ENCODE peak calls at places on chromosomes 1 and 21, in five cellular contexts. W is cardiac fibroblast, N is epithelial cell of esophagus, E is psoas muscle, K is esophagus muscularis mucosa. O is an unnamed sample.

GRCh38 chr1:154325583-154326545 is 539 bp downstream of the ATP8B2 start:
- DNase-seq in W (peak), N (peak), E (peak), K (peak), O (no peak)

GRCh38 chr1:117828206-117828605 is 101.2 kb downstream of the GDAP2 start:
- DNase-seq in W (peak), N (peak), E (peak), K (no peak), O (no peak)

GRCh38 chr1:112704908-112705627 is 1.9 kb downstream of the RHOC start:
- DNase-seq in W (peak), N (peak), E (peak), K (peak), O (peak)

GRCh38 chr1:174913225-174913903 is 86.4 kb upstream of the CACYBP start:
- DNase-seq in W (no peak), N (no peak), E (no peak), K (no peak), O (no peak)

GRCh38 chr1:212463565-212464270 is 31.0 kb downstream of the NENF start:
- DNase-seq in W (no peak), N (no peak), E (no peak), K (no peak), O (no peak)

GRCh38 chr1:112262301-112262700 is 133.7 kb upstream of the CTTNBP2NL start:
- DNase-seq in W (no peak), N (no peak), E (no peak), K (no peak), O (no peak)

GRCh38 chr1:245748246-245748645 is 593.5 kb downstream of the KIF26B start:
- DNase-seq in W (no peak), N (no peak), E (no peak), K (no peak), O (no peak)

GRCh38 chr1:150065184-150065871 is 2.2 kb upstream of the VPS45 start:
- DNase-seq in W (peak), N (peak), E (no peak), K (no peak), O (no peak)

GRCh38 chr1:118947790-118948189 is 40.4 kb downstream of the TBX15 start:
- DNase-seq in W (peak), N (peak), E (no peak), K (no peak), O (no peak)

GRCh38 chr1:85277802-85278201 is 1.4 kb upstream of the BCL10 start:
- DNase-seq in W (no peak), N (no peak), E (no peak), K (no peak), O (no peak)

GRCh38 chr1:114263343-114263742 is 109.7 kb upstream of the SYT6 start:
- DNase-seq in W (no peak), N (no peak), E (no peak), K (no peak), O (no peak)

GRCh38 chr21:39637197-39637970 is 24.6 kb downstream of the B3GALT5 start:
- DNase-seq in W (no peak), N (no peak), E (no peak), K (peak), O (no peak)

GRCh38 chr1:162091681-162092524 is 22.4 kb downstream of the NOS1AP start:
- DNase-seq in W (no peak), N (no peak), E (no peak), K (no peak), O (no peak)

GRCh38 chr1:192435704-192436103 is 118.9 kb downstream of the RGS21 start:
- DNase-seq in W (no peak), N (no peak), E (no peak), K (no peak), O (no peak)

GRCh38 chr1:211517006-211517405 is 25.0 kb upstream of the RD3 start:
- DNase-seq in W (no peak), N (peak), E (no peak), K (no peak), O (no peak)

GRCh38 chr1:232267092-232267836 is 362.7 kb downstream of the SIPA1L2 start:
- DNase-seq in W (no peak), N (peak), E (no peak), K (peak), O (no peak)

GRCh38 chr1:12161662-12162458 is 4.9 kb upstream of the TNFRSF1B start:
- DNase-seq in W (peak), N (peak), E (peak), K (peak), O (peak)

GRCh38 chr21:42367379-42368165 is 1.2 kb upstream of the TFF1 start:
- DNase-seq in W (no peak), N (no peak), E (no peak), K (no peak), O (no peak)

GRCh38 chr1:119662034-119662437 is 14.0 kb upstream of the ZNF697 start:
- DNase-seq in W (no peak), N (no peak), E (no peak), K (no peak), O (no peak)

GRCh38 chr1:165290143-165290542 is 66.4 kb downstream of the LMX1A start:
- DNase-seq in W (peak), N (no peak), E (no peak), K (no peak), O (no peak)

GRCh38 chr1:156999596-157000320 is 45.8 kb downstream of the ARHGEF11 start:
- DNase-seq in W (no peak), N (peak), E (no peak), K (no peak), O (no peak)

GRCh38 chr1:167707942-167708341 is 13.8 kb upstream of the MPZL1 start:
- DNase-seq in W (no peak), N (peak), E (no peak), K (no peak), O (no peak)

GRCh38 chr1:201112173-201112731 is at the start of gene CACNA1S:
- DNase-seq in W (no peak), N (no peak), E (peak), K (no peak), O (no peak)

GRCh38 chr1:228697209-228698016 is 37.9 kb upstream of the RHOU start:
- DNase-seq in W (peak), N (peak), E (peak), K (peak), O (no peak)

GRCh38 chr1:75548721-75549480 is 62.0 kb downstream of the SLC44A5 start:
- DNase-seq in W (peak), N (no peak), E (no peak), K (no peak), O (no peak)

GRCh38 chr1:2472109-2472508 is 4.0 kb upstream of the PLCH2 start:
- DNase-seq in W (no peak), N (no peak), E (no peak), K (no peak), O (no peak)

GRCh38 chr21:27831821-27832569 is 865.1 kb upstream of the ADAMTS5 start:
- DNase-seq in W (peak), N (peak), E (no peak), K (no peak), O (no peak)

GRCh38 chr1:67835663-67836452 is 2.6 kb upstream of the GNG12 start:
- DNase-seq in W (no peak), N (no peak), E (no peak), K (no peak), O (no peak)

GRCh38 chr1:167905671-167906070 is 8.3 kb downstream of the ADCY10 start:
- DNase-seq in W (no peak), N (no peak), E (no peak), K (no peak), O (no peak)

GRCh38 chr1:203463469-203464062 is 12.0 kb upstream of the PRELP start:
- DNase-seq in W (peak), N (no peak), E (no peak), K (no peak), O (no peak)

GRCh38 chr1:44511769-44512168 is 106.7 kb downstream of the RNF220 start:
- DNase-seq in W (no peak), N (peak), E (no peak), K (no peak), O (peak)

GRCh38 chr1:117268926-117269378 is 58.2 kb upstream of the VTCN1 start:
- DNase-seq in W (no peak), N (peak), E (no peak), K (no peak), O (no peak)

GRCh38 chr1:231420959-231421615 is 1.0 kb downstream of the EGLN1 start:
- DNase-seq in W (peak), N (peak), E (peak), K (no peak), O (no peak)

DNA sequence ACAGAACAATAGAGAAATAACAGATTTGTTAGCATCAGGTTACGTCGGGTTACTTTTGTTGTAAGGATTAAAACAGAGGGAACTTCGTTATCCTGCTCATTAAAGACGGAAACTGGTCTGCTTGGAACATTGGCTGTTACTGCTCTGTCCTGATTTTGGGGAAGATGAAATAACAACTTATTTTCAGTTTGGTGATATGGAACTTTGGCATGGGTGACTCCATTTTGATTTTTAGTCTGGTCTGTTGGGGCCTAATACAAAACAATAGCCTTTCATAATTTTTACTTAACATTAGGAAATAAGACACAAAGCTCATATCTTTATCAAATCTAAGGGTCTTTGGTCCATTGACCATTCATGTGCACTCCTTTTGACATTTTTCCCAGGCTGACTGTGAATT is 220.5 kb upstream of the DUSP10 start:
- DNase-seq in W (no peak), N (no peak), E (no peak), K (no peak), O (no peak)
- H3K4me3 ChIP-seq in W (no peak), N (no peak), E (no peak), K (no peak), O (no peak)

DNA sequence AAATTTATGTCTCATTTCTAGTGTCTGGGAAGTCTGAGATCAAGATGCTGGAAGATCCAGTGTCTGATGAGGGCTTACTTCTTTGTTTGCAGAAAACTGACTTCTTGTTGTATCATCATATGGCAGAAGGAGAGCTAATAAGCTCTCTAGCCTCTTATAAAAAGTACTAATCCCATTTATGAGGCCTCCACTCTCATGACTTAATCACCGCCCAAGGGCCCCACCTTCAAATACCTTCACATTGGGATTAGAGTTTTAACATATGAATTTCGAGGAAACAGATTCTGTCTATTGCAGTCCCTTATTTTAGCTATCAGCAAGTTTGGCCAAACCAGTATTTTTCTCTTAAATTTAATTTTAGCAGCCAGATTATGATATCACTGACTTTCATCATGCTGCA is 150.2 kb upstream of the TMPRSS15 start:
- DNase-seq in W (no peak), N (no peak), E (no peak), K (no peak), O (no peak)
- H3K4me3 ChIP-seq in W (no peak), N (no peak), E (no peak), K (no peak), O (no peak)

GRCh38 chr21:44058652-44058964 is 46.5 kb downstream of the TRAPPC10 start:
- DNase-seq in W (no peak), N (no peak), E (no peak), K (no peak), O (no peak)

GRCh38 chr21:44059710-44060109 is 47.5 kb upstream of the PWP2 start:
- DNase-seq in W (no peak), N (no peak), E (no peak), K (no peak), O (no peak)

GRCh38 chr21:44057055-44057454 is 44.9 kb downstream of the TRAPPC10 start:
- DNase-seq in W (no peak), N (no peak), E (no peak), K (no peak), O (no peak)

GRCh38 chr21:44057960-44058651 is 46.0 kb downstream of the TRAPPC10 start:
- DNase-seq in W (no peak), N (no peak), E (no peak), K (no peak), O (no peak)

GRCh38 chr21:44058981-44059380 is 46.9 kb downstream of the TRAPPC10 start:
- DNase-seq in W (no peak), N (no peak), E (no peak), K (no peak), O (no peak)
- H3K4me3 ChIP-seq in W (no peak), N (no peak), E (no peak), K (no peak), O (no peak)

DNA sequence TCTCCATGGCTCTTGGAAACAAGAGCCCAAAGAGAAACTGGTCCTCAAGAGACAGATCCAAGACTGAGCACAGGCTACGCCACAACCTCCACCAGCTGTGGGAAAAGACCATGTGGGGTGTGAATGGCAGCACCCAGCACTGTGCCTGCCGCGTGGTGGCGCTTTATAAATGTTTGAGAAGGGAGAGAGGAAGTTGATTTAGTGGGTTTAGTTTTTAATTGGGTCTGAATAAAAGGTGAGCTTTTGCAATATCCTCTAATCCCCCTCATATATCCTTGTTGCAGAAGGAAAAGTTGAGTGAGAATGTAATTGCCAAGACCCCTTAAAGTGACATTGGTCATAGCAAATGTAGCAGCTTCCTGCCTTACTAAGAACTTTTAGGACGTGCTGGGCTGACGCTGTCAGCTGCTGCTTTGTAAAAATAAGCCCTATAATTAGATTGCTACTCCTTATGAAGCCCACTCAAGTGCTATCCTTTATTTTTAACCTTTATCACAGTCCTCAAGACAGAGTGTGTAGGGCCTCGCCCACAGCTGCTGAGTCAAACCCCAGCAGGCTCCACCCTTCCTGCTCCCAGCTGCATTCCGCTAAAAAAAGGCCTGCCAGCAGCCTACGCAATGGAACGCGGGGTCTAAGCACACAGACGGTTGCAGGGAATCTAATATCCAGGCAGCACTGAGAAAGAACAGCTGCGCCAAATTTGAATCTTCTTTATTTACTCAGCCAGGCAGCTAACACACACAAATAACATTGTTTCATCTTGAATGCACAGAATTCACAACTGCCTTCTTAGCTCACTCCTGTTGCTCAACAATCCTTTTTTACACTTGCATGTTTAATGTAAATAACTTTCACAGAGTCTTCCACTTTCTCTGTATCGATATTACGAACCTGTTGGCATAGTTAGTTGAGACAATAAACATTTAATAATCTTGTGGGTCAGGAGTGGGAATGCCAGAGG is 47.3 kb upstream of the PRDX6 start:
- DNase-seq in W (peak), N (peak), E (peak), K (peak), O (no peak)
- H3K4me3 ChIP-seq in W (peak), N (no peak), E (peak), K (peak), O (no peak)

GRCh38 chr21:46254208-46254975 is 25.8 kb upstream of the LSS start:
- DNase-seq in W (no peak), N (no peak), E (no peak), K (no peak), O (no peak)

GRCh38 chr21:46253610-46254124 is 25.1 kb upstream of the LSS start:
- DNase-seq in W (peak), N (no peak), E (no peak), K (no peak), O (peak)

GRCh38 chr21:46256501-46256994 is 28.0 kb upstream of the LSS start:
- DNase-seq in W (no peak), N (no peak), E (no peak), K (no peak), O (no peak)

GRCh38 chr21:46255166-46255565 is 26.6 kb upstream of the LSS start:
- DNase-seq in W (no peak), N (no peak), E (no peak), K (no peak), O (no peak)

GRCh38 chr21:46255758-46256337 is 27.3 kb upstream of the LSS start:
- DNase-seq in W (no peak), N (no peak), E (no peak), K (no peak), O (no peak)
- H3K4me3 ChIP-seq in W (no peak), N (no peak), E (no peak), K (no peak), O (no peak)

DNA sequence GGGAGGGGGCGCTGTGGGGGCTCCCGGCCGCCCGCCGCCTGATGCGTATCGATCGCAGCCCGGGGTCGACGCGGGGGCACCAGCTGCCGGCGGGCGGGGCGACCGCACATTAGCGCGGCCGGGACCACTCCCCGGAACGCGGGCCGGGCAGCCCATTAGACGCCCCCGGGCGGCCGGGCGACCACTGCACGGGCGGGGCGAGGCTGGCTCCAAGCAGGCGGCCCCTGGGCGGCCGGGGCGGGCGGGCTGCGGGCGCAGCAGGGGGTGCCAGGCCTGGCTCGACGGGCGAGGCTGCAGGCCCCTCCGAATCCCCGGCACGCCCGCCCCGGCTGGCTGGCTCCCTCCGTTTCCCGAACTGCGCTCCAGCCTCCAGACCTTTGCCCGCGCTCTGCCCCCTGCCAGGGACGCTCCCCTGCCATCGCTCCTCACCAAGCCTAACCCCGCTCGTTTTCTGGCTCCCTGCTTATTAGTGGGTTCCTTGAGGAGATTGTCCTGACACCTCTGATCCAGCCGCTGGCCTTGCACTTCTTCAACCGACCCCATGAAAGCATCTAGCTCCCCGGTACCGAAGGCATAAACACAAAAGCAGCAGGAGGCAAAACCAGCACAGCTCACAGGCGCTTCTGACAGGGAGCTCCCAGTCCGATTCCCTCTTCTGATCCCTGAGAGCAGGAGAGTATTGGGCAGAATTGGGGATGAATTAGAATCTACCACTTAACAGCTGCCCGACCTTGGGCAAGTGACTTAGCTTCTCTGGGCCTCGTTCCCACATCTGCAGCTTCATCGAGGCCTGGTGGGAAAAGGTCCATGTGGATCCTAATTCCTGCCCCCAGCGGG is 92.6 kb upstream of the CASZ1 start:
- DNase-seq in W (no peak), N (no peak), E (no peak), K (no peak), O (no peak)
- H3K4me3 ChIP-seq in W (no peak), N (no peak), E (no peak), K (no peak), O (no peak)

GRCh38 chr1:14661220-14661619 is 62.7 kb downstream of the KAZN start:
- DNase-seq in W (no peak), N (no peak), E (no peak), K (no peak), O (no peak)
- H3K4me3 ChIP-seq in W (no peak), N (no peak), E (no peak), K (no peak), O (no peak)

DNA sequence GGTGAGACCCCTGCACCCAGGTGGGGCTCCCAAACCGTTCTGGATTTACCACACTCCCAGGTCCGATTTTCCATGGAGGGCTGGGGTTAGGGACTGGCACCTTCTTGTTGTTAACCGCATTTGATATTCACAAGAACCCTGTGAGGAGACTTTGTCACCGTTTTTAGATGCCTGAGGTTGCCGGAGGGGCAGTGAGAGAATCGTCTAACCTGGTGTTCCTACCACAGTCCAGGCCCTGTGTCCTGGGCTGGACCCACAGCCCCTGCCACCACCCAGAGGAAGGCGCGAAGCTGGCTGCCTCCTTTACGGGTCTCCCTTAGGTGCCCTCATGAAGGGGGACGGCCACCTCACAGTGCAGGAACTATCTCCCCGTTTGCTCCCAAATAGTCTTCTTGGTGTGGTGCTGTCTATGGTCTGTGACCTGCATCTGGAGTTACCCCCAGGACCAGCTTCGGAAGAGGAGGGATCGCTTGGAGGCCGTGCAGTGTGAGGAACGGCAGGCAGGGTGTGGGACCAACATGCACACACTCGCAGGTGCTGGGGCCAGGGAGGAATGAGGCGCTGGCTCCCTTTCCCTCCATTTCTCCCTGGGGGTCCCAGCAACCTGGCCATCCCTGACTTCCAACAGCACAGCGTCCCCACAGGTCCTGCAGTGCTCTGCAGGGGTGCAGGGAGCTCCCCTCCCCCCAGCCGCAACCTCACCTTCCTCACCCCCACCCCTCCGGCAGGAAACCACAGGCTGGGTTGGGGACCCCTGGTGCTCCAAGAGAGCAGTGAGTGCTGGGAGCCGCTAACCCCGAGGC is 7.0 kb downstream of the SIM2 start:
- DNase-seq in W (no peak), N (no peak), E (no peak), K (no peak), O (no peak)
- H3K4me3 ChIP-seq in W (no peak), N (no peak), E (no peak), K (no peak), O (no peak)

GRCh38 chr1:169565335-169566271 is 20.7 kb downstream of the F5 start:
- DNase-seq in W (no peak), N (peak), E (no peak), K (no peak), O (no peak)
- H3K4me3 ChIP-seq in W (no peak), N (no peak), E (no peak), K (no peak), O (no peak)